ENCODE peak calls at places on chromosomes 7 and 10, in four cellular contexts. Y is prostate gland, C is uterus, Z is endothelial cell of umbilical vein. T is an unnamed sample. For H3K4me1, the result is how much of the 10 kb centered on the place peaks cover.

GRCh38 chr7:16586081-16586874 is 59.3 kb downstream of the ANKMY2 start:
- DNase-seq in Y (no peak), C (no peak), Z (no peak), T (no peak)

GRCh38 chr7:129890090-129890489 is 62.7 kb downstream of the UBE2H start:
- DNase-seq in Y (no peak), C (no peak), Z (no peak), T (no peak)

GRCh38 chr7:50557114-50557513 is 8.1 kb downstream of the DDC start:
- DNase-seq in Y (no peak), C (no peak), Z (no peak), T (no peak)

GRCh38 chr7:14332155-14332554 is 342.7 kb upstream of the ETV1 start:
- DNase-seq in Y (no peak), C (no peak), Z (no peak), T (no peak)

GRCh38 chr10:1666147-1666546 is 71.2 kb downstream of the ADARB2 start:
- DNase-seq in Y (no peak), C (no peak), Z (no peak), T (no peak)

GRCh38 chr10:93954299-93954698 is 39.4 kb upstream of the PLCE1 start:
- DNase-seq in Y (no peak), C (no peak), Z (no peak), T (no peak)

GRCh38 chr7:1049006-1049741 is 4.8 kb downstream of the GPR146 start:
- DNase-seq in Y (no peak), C (peak), Z (peak), T (no peak)

GRCh38 chr7:54841772-54842707 is 83.0 kb upstream of the SEC61G start:
- DNase-seq in Y (no peak), C (no peak), Z (peak), T (no peak)

GRCh38 chr7:136063337-136063666 is 86.1 kb upstream of the MTPN start:
- DNase-seq in Y (no peak), C (no peak), Z (no peak), T (no peak)

GRCh38 chr10:43209064-43209455 is 57.8 kb downstream of the RASGEF1A start:
- DNase-seq in Y (no peak), C (no peak), Z (no peak), T (peak)

GRCh38 chr7:94223375-94224084 is 171.2 kb upstream of the COL1A2 start:
- DNase-seq in Y (no peak), C (no peak), Z (peak), T (no peak)

GRCh38 chr10:14263041-14263440 is 67.7 kb downstream of the FRMD4A start:
- DNase-seq in Y (no peak), C (no peak), Z (no peak), T (no peak)

GRCh38 chr7:15607541-15608210 is 45.9 kb upstream of the AGMO start:
- DNase-seq in Y (no peak), C (no peak), Z (no peak), T (no peak)

GRCh38 chr7:152351168-152351567 is 84.6 kb downstream of the KMT2C start:
- DNase-seq in Y (no peak), C (no peak), Z (no peak), T (no peak)

GRCh38 chr10:102310356-102311024 is 65.2 kb downstream of the GBF1 start:
- DNase-seq in Y (no peak), C (no peak), Z (peak), T (no peak)

GRCh38 chr7:126790763-126791162 is 462.0 kb downstream of the GRM8 start:
- DNase-seq in Y (no peak), C (no peak), Z (no peak), T (no peak)

GRCh38 chr7:84950836-84951235 is 236.0 kb downstream of the SEMA3D start:
- DNase-seq in Y (no peak), C (no peak), Z (no peak), T (no peak)

GRCh38 chr7:115274-115911 is 77.0 kb upstream of the FAM20C start:
- DNase-seq in Y (no peak), C (no peak), Z (no peak), T (no peak)

GRCh38 chr10:78277734-78278404 is 244.2 kb downstream of the RPS24 start:
- DNase-seq in Y (peak), C (peak), Z (no peak), T (peak)

GRCh38 chr10:50310560-50311174 is 59.4 kb upstream of the ASAH2 start:
- DNase-seq in Y (no peak), C (no peak), Z (no peak), T (no peak)

GRCh38 chr7:55590517-55591281 is 18.4 kb upstream of the VOPP1 start:
- DNase-seq in Y (no peak), C (no peak), Z (no peak), T (no peak)

GRCh38 chr7:155653773-155654172 is 9.3 kb downstream of the RBM33 start:
- DNase-seq in Y (no peak), C (no peak), Z (no peak), T (no peak)

GRCh38 chr7:91286432-91286831 is 22.2 kb downstream of the FZD1 start:
- DNase-seq in Y (no peak), C (no peak), Z (no peak), T (no peak)

GRCh38 chr10:31153692-31154091 is 122.0 kb upstream of the ZNF438 start:
- DNase-seq in Y (no peak), C (no peak), Z (no peak), T (no peak)

GRCh38 chr7:43646603-43647313 is 63.9 kb downstream of the STK17A start:
- DNase-seq in Y (no peak), C (no peak), Z (no peak), T (no peak)

GRCh38 chr7:11341285-11341944 is 367.7 kb downstream of the PHF14 start:
- DNase-seq in Y (peak), C (no peak), Z (peak), T (no peak)

GRCh38 chr7:17298840-17299476 is 506 bp downstream of the AHR start:
- DNase-seq in Y (peak), C (peak), Z (no peak), T (peak)

GRCh38 chr10:4174197-4174596 is 389.2 kb upstream of the KLF6 start:
- DNase-seq in Y (no peak), C (no peak), Z (no peak), T (no peak)

GRCh38 chr7:86867163-86867762 is 192.2 kb downstream of the ELAPOR2 start:
- DNase-seq in Y (no peak), C (no peak), Z (no peak), T (no peak)

GRCh38 chr7:126700807-126701604 is 551.7 kb downstream of the GRM8 start:
- DNase-seq in Y (no peak), C (no peak), Z (peak), T (no peak)

GRCh38 chr10:77073066-77073960 is 564.3 kb downstream of the KCNMA1 start:
- DNase-seq in Y (no peak), C (peak), Z (no peak), T (peak)

GRCh38 chr10:122461729-122462532 is 578 bp downstream of the HTRA1 start:
- DNase-seq in Y (peak), C (no peak), Z (peak), T (no peak)

GRCh38 chr7:155850001-155850436 is 37.8 kb upstream of the SHH start:
- DNase-seq in Y (no peak), C (no peak), Z (no peak), T (no peak)

GRCh38 chr7:157432541-157432956 is 95.7 kb downstream of the DNAJB6 start:
- DNase-seq in Y (peak), C (no peak), Z (no peak), T (peak)

GRCh38 chr7:127995866-127996215 is 35.4 kb downstream of the LRRC4 start:
- DNase-seq in Y (no peak), C (no peak), Z (no peak), T (no peak)

DNA sequence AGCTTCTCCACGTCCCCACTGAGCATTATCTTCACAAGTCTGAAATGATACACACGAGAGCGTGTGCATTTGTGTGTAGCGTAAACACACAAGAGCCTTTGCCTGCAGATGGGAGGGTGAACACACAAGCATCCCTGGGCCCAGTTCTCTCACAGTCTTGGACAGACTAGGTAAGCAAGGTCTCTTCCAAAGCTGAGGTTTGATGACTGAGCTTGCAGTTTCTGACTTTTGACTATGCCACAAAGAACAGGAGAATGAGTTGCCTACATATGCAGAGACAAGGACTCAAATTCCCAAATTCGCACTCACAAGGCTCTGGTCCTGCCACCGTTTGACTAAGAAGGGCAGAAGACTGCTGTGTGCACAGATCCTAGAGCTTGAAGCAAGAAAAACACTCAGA is 55.8 kb downstream of the FAM53B start:
- DNase-seq in Y (no peak), C (no peak), Z (no peak), T (no peak)
- H3K27ac ChIP-seq in Y (no peak), C (peak), Z (no peak), T (no peak)

DNA sequence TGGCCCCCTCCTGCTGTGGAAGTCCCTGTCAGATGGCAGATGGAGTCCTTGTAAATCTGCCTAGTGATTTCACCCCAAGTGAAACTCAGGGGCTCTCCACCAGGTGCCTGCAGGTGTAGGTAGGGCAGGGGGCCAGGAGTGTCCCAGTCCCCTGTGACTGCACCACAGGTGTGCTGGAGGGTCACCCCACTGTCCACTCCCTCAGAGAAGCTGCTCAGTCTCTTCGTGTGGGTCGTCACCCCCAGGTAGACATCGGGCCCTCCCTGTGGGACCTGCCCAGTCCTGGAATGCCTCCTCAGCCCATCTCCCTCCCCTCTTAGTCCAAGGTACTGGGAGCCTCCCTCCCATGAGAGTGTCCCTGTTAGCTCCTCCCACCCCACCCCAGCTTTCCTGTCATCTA is 4.8 kb downstream of the ALOX5 start:
- DNase-seq in Y (no peak), C (no peak), Z (no peak), T (no peak)
- H3K4me1 ChIP-seq in Y (under half), C (under half), Z (under half), T (under half)

GRCh38 chr10:326350-326749 is 191.1 kb downstream of the ZMYND11 start:
- DNase-seq in Y (no peak), C (no peak), Z (no peak), T (no peak)

GRCh38 chr10:331186-331585 is 195.9 kb downstream of the ZMYND11 start:
- DNase-seq in Y (no peak), C (no peak), Z (no peak), T (no peak)

GRCh38 chr10:327889-328809 is 192.9 kb downstream of the ZMYND11 start:
- DNase-seq in Y (no peak), C (no peak), Z (no peak), T (no peak)

GRCh38 chr10:326894-327635 is 191.8 kb downstream of the ZMYND11 start:
- DNase-seq in Y (no peak), C (no peak), Z (no peak), T (no peak)

DNA sequence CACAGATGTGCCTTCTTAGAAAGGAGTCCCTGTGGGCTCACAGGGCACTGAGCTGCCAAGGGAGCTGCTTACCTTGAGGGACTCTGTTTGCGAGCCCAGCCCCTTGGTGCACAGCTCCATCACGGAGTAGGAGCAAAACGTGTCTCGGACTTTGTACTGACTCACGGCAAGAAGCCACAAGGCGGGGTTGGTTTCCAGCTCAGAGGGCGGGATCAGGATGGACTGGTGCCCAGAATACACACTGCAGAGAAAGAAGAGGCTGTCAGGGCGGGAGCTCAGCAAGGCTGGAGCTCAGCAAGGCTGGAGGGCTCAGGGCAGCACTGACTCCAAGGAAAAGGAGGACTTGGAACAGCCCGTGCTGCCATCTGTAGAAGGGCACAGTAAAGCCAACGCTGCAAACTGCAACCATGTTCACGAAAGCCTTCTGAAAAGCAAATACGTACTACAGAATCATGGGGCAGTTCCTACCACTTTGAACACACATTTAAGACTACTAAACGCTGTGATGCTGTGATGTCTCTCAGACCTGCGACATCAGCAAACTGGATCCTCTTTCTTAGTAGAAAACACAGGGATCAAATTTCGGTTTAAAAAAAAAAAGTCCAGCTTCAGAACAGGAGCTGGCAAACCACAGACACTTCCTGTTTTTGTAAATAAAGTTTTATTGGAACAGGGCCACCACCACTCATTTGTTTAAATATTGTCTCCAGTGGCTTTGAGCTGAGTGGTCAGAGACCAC is 194.3 kb downstream of the ZMYND11 start:
- DNase-seq in Y (peak), C (peak), Z (peak), T (peak)
- TF ChIP-seq POLR2A in Y (no peak), C (no peak), Z (no peak), T (no peak)

DNA sequence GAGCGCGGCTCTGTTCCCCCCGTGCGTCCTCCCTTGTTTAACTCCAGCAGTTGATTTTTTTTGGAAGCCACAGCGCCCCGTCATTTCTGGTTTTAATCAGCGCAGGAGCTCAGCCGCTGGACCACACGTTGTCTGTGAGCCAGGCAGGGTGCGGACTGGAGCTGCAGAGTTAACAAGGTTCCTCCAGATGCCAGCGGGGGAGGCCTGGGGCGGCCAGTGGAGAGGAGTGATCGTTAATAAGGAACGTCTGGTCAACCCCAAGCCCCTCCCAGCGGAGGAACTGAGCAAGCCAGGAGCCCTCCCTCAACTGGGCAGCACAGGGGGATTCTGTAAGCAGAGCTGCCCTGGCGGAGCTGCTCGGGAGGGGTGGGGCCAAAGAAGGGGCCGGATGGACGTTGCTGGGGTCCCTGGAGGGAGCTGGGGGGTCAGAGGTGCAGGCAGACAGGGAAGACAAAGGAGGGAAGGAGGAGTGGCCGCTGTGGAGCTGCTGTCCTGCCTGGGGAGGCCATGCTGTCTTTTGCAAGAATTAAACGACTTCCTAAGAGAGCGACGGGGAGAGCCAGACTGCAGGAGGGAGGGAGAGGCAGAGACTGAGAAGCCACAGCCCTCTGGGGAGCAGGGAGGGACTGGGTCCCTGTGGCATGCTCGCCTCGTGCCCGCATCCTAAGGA is 537.2 kb upstream of the FOXK1 start:
- DNase-seq in Y (peak), C (peak), Z (peak), T (no peak)
- H3K27ac ChIP-seq in Y (no peak), C (no peak), Z (no peak), T (no peak)

GRCh38 chr10:132417249-132417878 is 20.4 kb downstream of the PWWP2B start:
- DNase-seq in Y (no peak), C (no peak), Z (no peak), T (no peak)
- H3K4me1 ChIP-seq in Y (half or more), C (under half), Z (under half), T (half or more)

GRCh38 chr10:49187950-49188761 is at the start of gene TMEM273:
- DNase-seq in Y (no peak), C (peak), Z (peak), T (no peak)
- TF ChIP-seq POLR2A in Y (no peak), C (peak), Z (no peak), T (no peak)

GRCh38 chr10:109886788-109887155 is 36.5 kb downstream of the XPNPEP1 start:
- DNase-seq in Y (no peak), C (no peak), Z (no peak), T (no peak)
- H3K27ac ChIP-seq in Y (no peak), C (no peak), Z (no peak), T (no peak)

GRCh38 chr7:158583810-158584209 is 3.8 kb downstream of the PTPRN2 start:
- DNase-seq in Y (no peak), C (no peak), Z (no peak), T (no peak)

GRCh38 chr7:158582089-158582456 is 5.5 kb downstream of the PTPRN2 start:
- DNase-seq in Y (no peak), C (no peak), Z (no peak), T (no peak)

GRCh38 chr7:158584392-158584791 is 3.2 kb downstream of the PTPRN2 start:
- DNase-seq in Y (no peak), C (no peak), Z (no peak), T (no peak)

GRCh38 chr7:158581440-158582088 is 6.1 kb downstream of the PTPRN2 start:
- DNase-seq in Y (no peak), C (no peak), Z (no peak), T (no peak)

DNA sequence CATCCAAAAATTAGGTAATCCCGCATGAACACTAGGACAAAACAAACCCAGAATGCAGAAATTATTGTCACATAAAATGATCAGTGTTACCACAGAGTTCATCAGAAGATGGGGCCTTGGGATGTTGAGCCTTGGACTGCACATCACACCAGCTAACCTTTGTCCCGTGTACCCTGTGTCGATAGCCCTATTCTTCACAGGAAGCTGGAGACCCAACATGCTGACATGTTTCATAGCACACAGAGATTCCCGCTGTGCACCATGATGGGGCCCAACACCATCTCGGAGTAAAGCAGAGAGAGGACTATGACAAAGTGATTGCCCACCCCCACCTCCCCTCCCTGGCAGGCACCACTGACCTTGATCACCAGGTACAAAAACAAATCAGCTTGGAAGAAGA is 4.5 kb downstream of the PTPRN2 start:
- DNase-seq in Y (no peak), C (no peak), Z (no peak), T (no peak)
- H3K4me1 ChIP-seq in Y (under half), C (under half), Z (under half), T (under half)

GRCh38 chr7:22357311-22358175 is 589 bp upstream of the RAPGEF5 start:
- DNase-seq in Y (peak), C (no peak), Z (peak), T (no peak)
- TF ChIP-seq POLR2A in Y (no peak), C (no peak), Z (no peak), T (no peak)

T was measured in suprapubic skin.